ENCODE peak calls at places on chromosome 20, in nine cellular contexts. B, Y, E, W, Z, L, F, O and S are unnamed samples.

GRCh38 chr20:39378781-39379180 is 416.6 kb downstream of the DHX35 start:
- DNase-seq in B (no peak), Y (no peak), E (peak), W (no peak), Z (no peak), L (no peak), F (no peak), O (no peak), S (no peak)

GRCh38 chr20:54622338-54623280 is 147.2 kb downstream of the DOK5 start:
- DNase-seq in B (no peak), Y (no peak), E (peak), W (no peak), Z (no peak), L (no peak), F (peak), O (no peak), S (no peak)

GRCh38 chr20:62344092-62344491 is 23.0 kb downstream of the LAMA5 start:
- DNase-seq in B (no peak), Y (no peak), E (no peak), W (no peak), Z (no peak), L (no peak), F (no peak), O (no peak), S (no peak)

GRCh38 chr20:48578397-48579098 is 249.3 kb downstream of the PREX1 start:
- DNase-seq in B (no peak), Y (no peak), E (no peak), W (no peak), Z (no peak), L (no peak), F (no peak), O (no peak), S (no peak)

GRCh38 chr20:20525756-20526155 is 157.9 kb downstream of the INSM1 start:
- DNase-seq in B (no peak), Y (no peak), E (no peak), W (no peak), Z (no peak), L (no peak), F (no peak), O (no peak), S (no peak)

GRCh38 chr20:62745959-62746288 is 37.3 kb downstream of the NTSR1 start:
- DNase-seq in B (no peak), Y (no peak), E (peak), W (no peak), Z (no peak), L (no peak), F (no peak), O (no peak), S (no peak)

GRCh38 chr20:9999660-10000059 is 35.1 kb upstream of the ANKEF1 start:
- DNase-seq in B (no peak), Y (no peak), E (peak), W (peak), Z (no peak), L (peak), F (peak), O (peak), S (no peak)

GRCh38 chr20:6708010-6708409 is 59.5 kb upstream of the BMP2 start:
- DNase-seq in B (peak), Y (no peak), E (peak), W (peak), Z (no peak), L (no peak), F (peak), O (no peak), S (no peak)

GRCh38 chr20:16175322-16175721 is 397.9 kb downstream of the KIF16B start:
- DNase-seq in B (no peak), Y (no peak), E (no peak), W (no peak), Z (no peak), L (no peak), F (no peak), O (peak), S (no peak)

GRCh38 chr20:3990741-3991140 is 24.6 kb downstream of the RNF24 start:
- DNase-seq in B (no peak), Y (no peak), E (no peak), W (no peak), Z (no peak), L (no peak), F (no peak), O (no peak), S (no peak)

GRCh38 chr20:62227977-62228958 is 8.2 kb upstream of the HRH3 start:
- DNase-seq in B (no peak), Y (peak), E (no peak), W (peak), Z (no peak), L (no peak), F (no peak), O (no peak), S (no peak)

GRCh38 chr20:61117725-61118124 is 134.3 kb upstream of the CDH4 start:
- DNase-seq in B (peak), Y (no peak), E (no peak), W (peak), Z (no peak), L (no peak), F (peak), O (no peak), S (no peak)

GRCh38 chr20:14800743-14801425 is 463.5 kb upstream of the FLRT3 start:
- DNase-seq in B (no peak), Y (no peak), E (no peak), W (no peak), Z (no peak), L (no peak), F (no peak), O (no peak), S (no peak)

GRCh38 chr20:58897493-58897892 is 45.0 kb downstream of the GNAS start:
- DNase-seq in B (no peak), Y (no peak), E (no peak), W (no peak), Z (no peak), L (no peak), F (no peak), O (no peak), S (no peak)

GRCh38 chr20:17655865-17656489 is 26.1 kb downstream of the RRBP1 start:
- DNase-seq in B (no peak), Y (no peak), E (peak), W (peak), Z (no peak), L (no peak), F (peak), O (peak), S (no peak)

GRCh38 chr20:38883981-38884733 is 42.1 kb upstream of the FAM83D start:
- DNase-seq in B (no peak), Y (no peak), E (no peak), W (no peak), Z (no peak), L (no peak), F (no peak), O (no peak), S (no peak)

GRCh38 chr20:62872184-62872862 is 10.7 kb upstream of the TCFL5 start:
- DNase-seq in B (no peak), Y (no peak), E (no peak), W (no peak), Z (no peak), L (no peak), F (no peak), O (no peak), S (no peak)

GRCh38 chr20:56412473-56412790 is 372 bp downstream of the CASS4 start:
- DNase-seq in B (no peak), Y (no peak), E (no peak), W (no peak), Z (no peak), L (no peak), F (no peak), O (no peak), S (no peak)

GRCh38 chr20:63555661-63556381 is 1.9 kb downstream of the FNDC11 start:
- DNase-seq in B (no peak), Y (peak), E (no peak), W (no peak), Z (no peak), L (no peak), F (no peak), O (no peak), S (no peak)

GRCh38 chr20:35020108-35021031 is 64.7 kb downstream of the MYH7B start:
- DNase-seq in B (no peak), Y (no peak), E (no peak), W (no peak), Z (peak), L (no peak), F (peak), O (no peak), S (peak)

GRCh38 chr20:53001502-53002301 is 29.5 kb downstream of the TSHZ2 start:
- DNase-seq in B (no peak), Y (no peak), E (no peak), W (no peak), Z (no peak), L (no peak), F (no peak), O (peak), S (no peak)

GRCh38 chr20:18694071-18694470 is 106.2 kb downstream of the DTD1 start:
- DNase-seq in B (no peak), Y (no peak), E (no peak), W (no peak), Z (no peak), L (no peak), F (no peak), O (no peak), S (no peak)

GRCh38 chr20:48052492-48052870 is 267.2 kb upstream of the SULF2 start:
- DNase-seq in B (no peak), Y (no peak), E (no peak), W (peak), Z (no peak), L (no peak), F (peak), O (no peak), S (no peak)

GRCh38 chr20:23126281-23127061 is 40.3 kb upstream of the CD93 start:
- DNase-seq in B (no peak), Y (no peak), E (no peak), W (no peak), Z (no peak), L (no peak), F (no peak), O (no peak), S (peak)

GRCh38 chr20:7856756-7857155 is 83.5 kb downstream of the HAO1 start:
- DNase-seq in B (no peak), Y (no peak), E (no peak), W (peak), Z (no peak), L (no peak), F (peak), O (no peak), S (no peak)

GRCh38 chr20:34302312-34302722 is 838 bp downstream of the AHCY start:
- DNase-seq in B (no peak), Y (no peak), E (no peak), W (peak), Z (no peak), L (no peak), F (peak), O (peak), S (no peak)

GRCh38 chr20:17014217-17014616 is 212.6 kb upstream of the PCSK2 start:
- DNase-seq in B (no peak), Y (no peak), E (no peak), W (no peak), Z (no peak), L (no peak), F (no peak), O (no peak), S (no peak)

GRCh38 chr20:61537239-61537638 is 285.2 kb downstream of the CDH4 start:
- DNase-seq in B (no peak), Y (no peak), E (no peak), W (no peak), Z (no peak), L (no peak), F (no peak), O (no peak), S (no peak)

GRCh38 chr20:63860325-63861051 is 810 bp upstream of the ABHD16B start:
- DNase-seq in B (no peak), Y (no peak), E (no peak), W (no peak), Z (no peak), L (no peak), F (no peak), O (no peak), S (no peak)

GRCh38 chr20:17721802-17722486 is 22.2 kb downstream of the BANF2 start:
- DNase-seq in B (no peak), Y (no peak), E (no peak), W (peak), Z (no peak), L (no peak), F (no peak), O (no peak), S (no peak)

GRCh38 chr20:8933391-8933807 is 135.5 kb upstream of the PLCB4 start:
- DNase-seq in B (no peak), Y (no peak), E (no peak), W (no peak), Z (no peak), L (no peak), F (peak), O (no peak), S (no peak)

GRCh38 chr20:41696428-41696827 is 78.3 kb upstream of the CHD6 start:
- DNase-seq in B (no peak), Y (no peak), E (no peak), W (peak), Z (no peak), L (no peak), F (no peak), O (no peak), S (no peak)

GRCh38 chr20:41152108-41152757 is 14.9 kb downstream of the PLCG1 start:
- DNase-seq in B (no peak), Y (no peak), E (peak), W (no peak), Z (no peak), L (no peak), F (no peak), O (no peak), S (no peak)

GRCh38 chr20:57880155-57880648 is 170.4 kb upstream of the PMEPA1 start:
- DNase-seq in B (no peak), Y (no peak), E (no peak), W (no peak), Z (peak), L (no peak), F (peak), O (no peak), S (no peak)

GRCh38 chr20:49579874-49580817 is 12.2 kb upstream of the PTGIS start:
- DNase-seq in B (no peak), Y (no peak), E (no peak), W (no peak), Z (no peak), L (no peak), F (peak), O (no peak), S (no peak)

GRCh38 chr20:35315199-35316020 is 23.2 kb upstream of the FAM83C start:
- DNase-seq in B (no peak), Y (no peak), E (no peak), W (no peak), Z (no peak), L (no peak), F (peak), O (no peak), S (no peak)

GRCh38 chr20:18999076-18999475 is 185.5 kb downstream of the SCP2D1 start:
- DNase-seq in B (no peak), Y (no peak), E (no peak), W (no peak), Z (peak), L (no peak), F (no peak), O (no peak), S (no peak)

GRCh38 chr20:8646026-8646425 is 422.9 kb upstream of the PLCB4 start:
- DNase-seq in B (no peak), Y (no peak), E (no peak), W (peak), Z (no peak), L (no peak), F (peak), O (no peak), S (no peak)

GRCh38 chr20:45469336-45470261 is at the start of gene WFDC2:
- DNase-seq in B (no peak), Y (peak), E (no peak), W (no peak), Z (no peak), L (no peak), F (no peak), O (no peak), S (no peak)

GRCh38 chr20:45467172-45467571 is 2.4 kb upstream of the WFDC2 start:
- DNase-seq in B (no peak), Y (no peak), E (no peak), W (no peak), Z (no peak), L (no peak), F (no peak), O (no peak), S (no peak)

GRCh38 chr20:45470262-45470931 is 844 bp downstream of the WFDC2 start:
- DNase-seq in B (no peak), Y (no peak), E (peak), W (peak), Z (peak), L (no peak), F (no peak), O (peak), S (no peak)

GRCh38 chr20:45467861-45468260 is 1.7 kb upstream of the WFDC2 start:
- DNase-seq in B (no peak), Y (no peak), E (no peak), W (no peak), Z (no peak), L (no peak), F (no peak), O (no peak), S (no peak)

DNA sequence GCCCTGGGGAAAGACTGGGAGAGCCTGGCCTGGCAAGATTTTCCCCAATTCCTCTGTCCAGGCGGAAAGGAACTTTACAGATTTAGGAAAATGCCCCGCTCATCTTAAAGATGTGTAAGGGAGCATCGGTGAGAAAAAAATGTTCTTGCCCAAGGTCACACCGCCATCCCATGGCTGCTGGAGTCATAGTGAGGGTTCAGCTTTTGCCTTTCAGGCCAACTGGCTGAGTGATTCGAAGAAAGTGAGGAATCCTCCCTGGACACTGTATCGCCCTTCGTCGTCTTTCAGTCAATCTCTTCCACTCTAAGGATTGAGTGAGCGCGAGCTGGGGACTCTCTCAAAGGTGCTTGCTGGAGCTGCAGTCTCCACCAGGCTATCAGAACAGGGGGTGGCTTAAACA is 1.4 kb downstream of the WFDC2 start:
- DNase-seq in B (no peak), Y (no peak), E (no peak), W (no peak), Z (no peak), L (no peak), F (no peak), O (no peak), S (no peak)
- TF ChIP-seq CTCF in B (peak), Y (no peak), E (no peak), W (no peak), Z (no peak), L (no peak), F (peak), O (no peak), S (no peak)

DNA sequence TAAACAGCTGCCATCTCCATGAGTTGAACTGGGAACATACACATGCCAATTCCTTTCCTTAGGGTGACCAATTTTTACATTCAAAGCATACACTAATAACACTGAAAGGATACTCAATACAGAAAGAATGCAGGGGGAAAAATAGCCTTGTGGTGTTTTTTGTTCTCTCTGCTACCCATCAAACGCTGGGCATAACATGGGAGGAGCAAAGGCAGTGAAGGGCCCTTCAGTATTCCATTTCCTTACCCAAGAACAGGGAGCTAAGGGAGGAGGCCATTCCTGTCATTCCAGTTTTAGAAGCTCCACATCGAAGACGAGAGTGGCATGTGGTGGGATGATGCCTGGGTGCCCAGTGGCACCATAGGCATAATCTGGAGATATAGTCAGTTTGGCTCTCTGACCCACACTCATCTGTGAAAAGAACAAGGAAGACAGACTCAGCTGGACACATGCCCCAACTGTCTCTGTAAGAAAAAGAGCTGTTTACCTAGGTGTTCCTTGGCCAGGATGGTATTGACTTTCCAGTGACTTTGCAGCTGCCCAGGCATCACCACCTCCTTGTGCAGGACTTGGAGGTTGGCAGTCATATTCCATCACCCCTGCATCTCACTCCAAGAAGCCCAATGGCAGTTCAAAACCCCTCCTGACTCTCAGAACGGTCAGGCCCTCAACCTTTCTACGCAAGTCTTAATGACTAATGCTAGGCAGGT is 20.9 kb downstream of the FKBP1A start:
- DNase-seq in B (no peak), Y (no peak), E (no peak), W (no peak), Z (no peak), L (no peak), F (no peak), O (no peak), S (no peak)
- TF ChIP-seq CTCF in B (no peak), Y (no peak), E (no peak), W (no peak), Z (no peak), L (no peak), F (no peak), O (no peak), S (no peak)

GRCh38 chr20:36384022-36384619 is 78.0 kb downstream of the DLGAP4 start:
- DNase-seq in B (no peak), Y (no peak), E (no peak), W (peak), Z (no peak), L (no peak), F (peak), O (peak), S (peak)
- TF ChIP-seq CTCF in B (peak), Y (no peak), E (no peak), W (peak), Z (no peak), L (no peak), F (no peak), O (no peak), S (peak)

GRCh38 chr20:32515631-32516101 is 69.5 kb downstream of the NOL4L start:
- DNase-seq in B (no peak), Y (no peak), E (no peak), W (no peak), Z (no peak), L (no peak), F (no peak), O (no peak), S (no peak)
- TF ChIP-seq CTCF in B (no peak), Y (no peak), E (no peak), W (no peak), Z (no peak), L (no peak), F (no peak), O (no peak), S (no peak)

DNA sequence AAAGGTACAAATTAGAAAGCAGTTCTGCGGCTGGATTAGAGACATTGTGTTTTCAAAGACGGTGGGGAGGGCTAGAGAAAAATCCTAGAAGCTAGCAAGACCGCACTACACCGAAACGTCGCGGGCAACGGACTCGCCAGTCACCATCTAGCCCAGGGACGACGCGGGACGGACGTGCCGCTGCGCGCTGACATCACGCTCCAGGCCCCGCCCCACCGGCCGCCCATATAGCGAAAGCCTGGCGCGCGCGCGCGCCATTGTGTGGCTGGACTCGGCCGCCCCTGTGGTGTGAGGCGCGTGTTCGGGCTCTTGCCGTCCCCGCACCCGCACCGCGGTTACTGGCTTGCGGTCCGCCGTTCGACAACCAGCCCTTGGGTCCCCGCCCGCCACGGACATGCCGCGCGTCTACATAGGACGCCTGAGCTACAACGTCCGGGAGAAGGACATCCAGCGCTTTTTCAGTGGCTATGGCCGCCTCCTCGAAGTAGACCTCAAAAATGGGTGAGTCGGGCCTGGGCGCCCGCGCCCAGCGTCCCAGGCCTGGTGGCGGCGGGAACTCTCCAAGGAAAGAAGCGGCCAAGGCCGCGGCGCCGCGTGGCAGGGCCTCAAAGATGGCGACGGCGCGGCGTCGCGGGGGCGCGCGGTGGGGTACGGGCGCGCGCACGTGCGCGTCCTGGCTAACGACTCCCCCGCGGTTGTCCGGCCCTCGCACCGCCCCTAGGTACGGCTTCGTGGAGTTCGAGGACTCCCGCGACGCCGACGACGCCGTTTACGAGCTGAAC is at the start of gene SRSF6:
- DNase-seq in B (no peak), Y (peak), E (peak), W (peak), Z (peak), L (peak), F (peak), O (peak), S (peak)
- TF ChIP-seq CTCF in B (no peak), Y (no peak), E (no peak), W (no peak), Z (no peak), L (no peak), F (no peak), O (no peak), S (no peak)

GRCh38 chr20:25065625-25066338 is 7.8 kb upstream of the ACSS1 start:
- DNase-seq in B (no peak), Y (peak), E (no peak), W (peak), Z (peak), L (no peak), F (peak), O (peak), S (peak)
- TF ChIP-seq CTCF in B (peak), Y (peak), E (peak), W (peak), Z (no peak), L (peak), F (peak), O (peak), S (peak)